ENCODE peak calls at places on chromosome 18, in six cellular contexts. M, X, E, N, J and S are unnamed samples.
A peak's percentile ranks its signal among the peaks of the same experiment; 100 is the strongest.

GRCh38 chr18:8898990-8899389 is 193.6 kb downstream of the MTCL1 start:
- DNase-seq in M (no peak), X (no peak), E (no peak), N (no peak), J (no peak), S (no peak)

GRCh38 chr18:48336332-48336731 is 72.9 kb downstream of the ZBTB7C start:
- DNase-seq in M (no peak), X (no peak), E (peak; percentile 9), N (peak; percentile 42), J (no peak), S (no peak)

GRCh38 chr18:944440-944839 is 39.8 kb downstream of the ADCYAP1 start:
- DNase-seq in M (no peak), X (peak; percentile 91), E (peak; percentile 77), N (peak; percentile 52), J (no peak), S (no peak)

GRCh38 chr18:1585881-1586488 is 681.3 kb downstream of the ADCYAP1 start:
- DNase-seq in M (no peak), X (peak; percentile 49), E (peak; percentile 27), N (peak; percentile 49), J (peak; percentile 1), S (peak; percentile 3)

GRCh38 chr18:8965398-8965797 is 137.1 kb upstream of the NDUFV2 start:
- DNase-seq in M (no peak), X (no peak), E (no peak), N (no peak), J (no peak), S (no peak)

GRCh38 chr18:63844254-63844653 is 43.3 kb upstream of the SERPINB2 start:
- DNase-seq in M (no peak), X (peak; percentile 64), E (peak; percentile 68), N (peak; percentile 66), J (no peak), S (peak; percentile 15)

GRCh38 chr18:36194719-36195315 is 7.5 kb downstream of the MOCOS start:
- DNase-seq in M (no peak), X (no peak), E (no peak), N (no peak), J (no peak), S (no peak)

GRCh38 chr18:48869591-48869990 is 81.2 kb downstream of the SMAD7 start:
- DNase-seq in M (no peak), X (no peak), E (no peak), N (no peak), J (no peak), S (no peak)

GRCh38 chr18:37536646-37537045 is 29.0 kb downstream of the CELF4 start:
- DNase-seq in M (no peak), X (no peak), E (no peak), N (no peak), J (no peak), S (no peak)

GRCh38 chr18:11387880-11388279 is 221.5 kb upstream of the SLC35G4 start:
- DNase-seq in M (no peak), X (no peak), E (peak; percentile 51), N (peak; percentile 0), J (no peak), S (no peak)
- TF ChIP-seq CTCF in M (peak; percentile 11), X (peak; percentile 33), E (peak; percentile 15), N (no peak), J (no peak), S (no peak)

DNA sequence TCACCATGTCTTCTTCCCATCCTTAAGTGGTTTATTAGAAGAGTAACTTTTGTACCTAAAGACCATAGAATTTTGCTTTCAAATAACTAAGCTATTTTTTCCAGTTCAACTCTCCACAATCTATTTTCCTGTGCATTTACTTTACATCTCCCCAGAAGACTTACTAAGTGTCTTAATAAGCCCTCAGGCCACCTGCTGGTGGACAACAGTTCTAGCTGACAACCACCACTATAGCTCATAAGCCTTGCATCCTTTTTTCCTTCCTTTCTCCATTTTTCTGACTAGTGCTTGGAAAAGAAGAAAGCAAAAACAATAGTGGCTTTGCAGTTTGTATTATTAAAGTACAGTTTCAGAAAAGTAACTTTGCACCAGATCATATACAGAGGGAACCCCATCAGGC is 149.5 kb upstream of the TMEM200C start:
- DNase-seq in M (no peak), X (no peak), E (peak; percentile 20), N (no peak), J (no peak), S (no peak)
- TF ChIP-seq CTCF in M (no peak), X (peak; percentile 16), E (peak; percentile 25), N (no peak), J (no peak), S (no peak)

GRCh38 chr18:12307871-12308385 is at the start of gene TUBB6:
- DNase-seq in M (peak; percentile 75), X (peak; percentile 78), E (peak; percentile 75), N (peak; percentile 81), J (peak; percentile 54), S (peak; percentile 54)
- TF ChIP-seq CTCF in M (peak; percentile 7), X (no peak), E (no peak), N (no peak), J (no peak), S (no peak)

GRCh38 chr18:77736817-77737216 is 487.2 kb downstream of the GALR1 start:
- DNase-seq in M (no peak), X (no peak), E (no peak), N (no peak), J (no peak), S (no peak)

GRCh38 chr18:77737412-77737811 is 487.8 kb downstream of the GALR1 start:
- DNase-seq in M (no peak), X (no peak), E (no peak), N (no peak), J (no peak), S (no peak)

GRCh38 chr18:77733292-77733903 is 483.8 kb downstream of the GALR1 start:
- DNase-seq in M (no peak), X (no peak), E (no peak), N (no peak), J (no peak), S (no peak)
- TF ChIP-seq CTCF in M (no peak), X (no peak), E (no peak), N (no peak), J (peak; percentile 16), S (no peak)

GRCh38 chr18:21593540-21594257 is 6.8 kb downstream of the ESCO1 start:
- DNase-seq in M (no peak), X (no peak), E (no peak), N (no peak), J (no peak), S (no peak)
- TF ChIP-seq CTCF in M (no peak), X (no peak), E (no peak), N (peak; percentile 9), J (no peak), S (no peak)

DNA sequence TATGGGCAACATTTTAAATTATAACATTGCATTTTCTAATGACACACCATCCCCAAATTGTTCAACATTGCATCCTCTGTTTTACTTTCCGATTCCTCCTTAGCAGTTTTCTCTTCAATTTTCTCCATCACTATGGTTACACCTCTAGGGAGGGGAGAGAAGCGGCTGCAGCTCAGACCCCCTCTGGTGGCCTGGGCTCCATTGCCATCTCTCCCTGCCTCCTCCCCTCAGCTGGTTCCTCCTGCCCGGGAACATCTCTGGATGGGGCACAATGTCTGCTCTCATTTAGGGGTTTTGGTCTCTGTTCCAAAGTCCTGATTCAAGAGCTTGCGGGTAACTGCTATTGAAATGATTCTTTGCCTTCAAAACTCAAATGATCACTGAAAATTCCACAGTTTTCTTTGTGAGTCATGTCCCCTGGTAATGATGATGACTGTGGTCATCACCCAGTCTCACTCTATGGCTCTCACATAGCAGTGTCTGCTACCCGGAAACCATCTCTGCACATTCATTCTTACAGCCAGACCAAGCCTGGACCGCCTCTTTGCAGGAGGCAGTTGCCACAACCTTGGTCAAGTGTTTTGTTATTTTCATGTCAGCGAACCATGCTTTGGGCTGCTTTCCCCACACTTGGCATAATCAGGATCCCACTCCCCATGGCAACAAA is 263.9 kb downstream of the ALPK2 start:
- DNase-seq in M (no peak), X (peak; percentile 89), E (peak; percentile 82), N (no peak), J (no peak), S (no peak)
- TF ChIP-seq CTCF in M (no peak), X (peak; percentile 38), E (peak; percentile 7), N (no peak), J (no peak), S (peak; percentile 1)

GRCh38 chr18:4605222-4605621 is 150.1 kb upstream of the DLGAP1 start:
- DNase-seq in M (no peak), X (no peak), E (no peak), N (no peak), J (no peak), S (no peak)

GRCh38 chr18:4599312-4599711 is 144.2 kb upstream of the DLGAP1 start:
- DNase-seq in M (no peak), X (no peak), E (no peak), N (no peak), J (no peak), S (no peak)

GRCh38 chr18:4603955-4604354 is 148.8 kb upstream of the DLGAP1 start:
- DNase-seq in M (no peak), X (no peak), E (no peak), N (no peak), J (no peak), S (no peak)
- TF ChIP-seq CTCF in M (no peak), X (no peak), E (no peak), N (no peak), J (no peak), S (no peak)

GRCh38 chr18:25672490-25672889 is 320.5 kb upstream of the ZNF521 start:
- DNase-seq in M (no peak), X (no peak), E (no peak), N (no peak), J (no peak), S (no peak)
- TF ChIP-seq CTCF in M (no peak), X (no peak), E (peak; percentile 17), N (no peak), J (no peak), S (no peak)

DNA sequence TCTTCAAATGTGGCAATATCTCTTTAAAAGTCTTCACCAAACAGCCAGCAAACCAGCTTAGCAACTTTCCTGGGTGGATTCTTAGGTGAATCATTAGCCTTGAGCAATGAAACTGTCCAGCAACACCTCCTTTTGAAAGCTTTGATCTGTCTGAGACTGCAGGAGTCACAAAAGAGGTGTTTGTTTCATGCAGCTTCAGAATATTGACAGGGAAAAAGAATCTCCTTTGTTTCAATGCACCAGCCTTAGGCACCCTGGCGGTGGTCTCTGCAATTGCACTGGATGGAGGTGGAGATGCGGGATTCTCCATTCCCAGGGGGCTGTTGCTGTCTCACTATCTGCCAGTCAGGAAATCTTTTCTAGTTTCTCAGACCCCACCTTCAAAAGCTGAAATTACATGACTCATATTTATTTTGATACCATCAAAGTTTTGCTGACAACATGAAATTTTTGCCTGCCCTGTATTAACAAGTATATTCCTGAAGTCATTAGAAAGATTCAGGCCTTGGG is 76.0 kb upstream of the DSG1 start:
- DNase-seq in M (peak; percentile 47), X (no peak), E (no peak), N (peak; percentile 99), J (peak; percentile 65), S (no peak)
- TF ChIP-seq CTCF in M (peak; percentile 85), X (peak; percentile 59), E (peak; percentile 30), N (peak; percentile 82), J (peak; percentile 86), S (no peak)